ENCODE peak calls at places on chromosome 1, in six cellular contexts. M, W, J, X, N and F are unnamed samples.

GRCh38 chr1:204979891-204980649 is 62.9 kb upstream of the CNTN2 start:
- DNase-seq in M (no peak), W (no peak), J (no peak), X (no peak), N (no peak), F (no peak)

GRCh38 chr1:159121526-159121925 is 45.0 kb upstream of the AIM2 start:
- DNase-seq in M (no peak), W (no peak), J (no peak), X (no peak), N (no peak), F (no peak)

GRCh38 chr1:12604114-12604874 is 13.7 kb downstream of the DHRS3 start:
- DNase-seq in M (peak), W (no peak), J (peak), X (peak), N (peak), F (peak)

GRCh38 chr1:203797948-203798347 is 2.5 kb downstream of the ZBED6 start:
- DNase-seq in M (no peak), W (no peak), J (no peak), X (no peak), N (no peak), F (no peak)

GRCh38 chr1:3717715-3718601 is 34.3 kb upstream of the CCDC27 start:
- DNase-seq in M (no peak), W (no peak), J (no peak), X (no peak), N (peak), F (no peak)

GRCh38 chr1:179146476-179146875 is 64.6 kb downstream of the TOR3A start:
- DNase-seq in M (no peak), W (no peak), J (no peak), X (no peak), N (no peak), F (no peak)

GRCh38 chr1:30085814-30086770 is 637.3 kb downstream of the MATN1 start:
- DNase-seq in M (no peak), W (peak), J (no peak), X (peak), N (peak), F (no peak)

GRCh38 chr1:28560886-28561285 is 8.0 kb downstream of the TRNAU1AP start:
- DNase-seq in M (no peak), W (no peak), J (no peak), X (no peak), N (no peak), F (no peak)

GRCh38 chr1:163300569-163300968 is 21.2 kb upstream of the NUF2 start:
- DNase-seq in M (no peak), W (no peak), J (no peak), X (no peak), N (no peak), F (no peak)

GRCh38 chr1:68051475-68051874 is 1.0 kb upstream of the DIRAS3 start:
- DNase-seq in M (no peak), W (no peak), J (peak), X (peak), N (no peak), F (no peak)

GRCh38 chr1:223844521-223844961 is 1.2 kb downstream of the TP53BP2 start:
- DNase-seq in M (peak), W (no peak), J (no peak), X (no peak), N (peak), F (no peak)

GRCh38 chr1:236421850-236422516 is 27.9 kb downstream of the EDARADD start:
- DNase-seq in M (no peak), W (no peak), J (no peak), X (no peak), N (no peak), F (no peak)

GRCh38 chr1:17672226-17672625 is 82.9 kb upstream of the ACTL8 start:
- DNase-seq in M (no peak), W (no peak), J (no peak), X (no peak), N (no peak), F (no peak)

GRCh38 chr1:31112223-31112622 is 46.7 kb upstream of the PUM1 start:
- DNase-seq in M (no peak), W (no peak), J (no peak), X (no peak), N (no peak), F (no peak)

GRCh38 chr1:175154595-175155472 is 37.7 kb downstream of the KIAA0040 start:
- DNase-seq in M (peak), W (peak), J (no peak), X (peak), N (peak), F (peak)

GRCh38 chr1:228647523-228648444 is 87.5 kb upstream of the RHOU start:
- DNase-seq in M (peak), W (peak), J (peak), X (peak), N (peak), F (peak)

GRCh38 chr1:173400387-173400995 is 76.6 kb upstream of the PRDX6 start:
- DNase-seq in M (no peak), W (no peak), J (no peak), X (no peak), N (no peak), F (no peak)

GRCh38 chr1:232578681-232579195 is 51.2 kb downstream of the SIPA1L2 start:
- DNase-seq in M (no peak), W (no peak), J (no peak), X (no peak), N (no peak), F (peak)

GRCh38 chr1:230251644-230252191 is 174.4 kb downstream of the PGBD5 start:
- DNase-seq in M (no peak), W (no peak), J (no peak), X (no peak), N (no peak), F (no peak)

GRCh38 chr1:16189003-16189402 is 23.4 kb downstream of the ARHGEF19 start:
- DNase-seq in M (no peak), W (no peak), J (no peak), X (no peak), N (no peak), F (peak)

GRCh38 chr1:233790662-233791371 is 113.7 kb upstream of the SLC35F3 start:
- DNase-seq in M (peak), W (no peak), J (peak), X (peak), N (peak), F (peak)

GRCh38 chr1:44103270-44104131 is 15.1 kb upstream of the KLF17 start:
- DNase-seq in M (no peak), W (no peak), J (no peak), X (peak), N (no peak), F (no peak)

GRCh38 chr1:231950732-231951131 is 324.1 kb downstream of the DISC1 start:
- DNase-seq in M (no peak), W (no peak), J (no peak), X (no peak), N (no peak), F (no peak)

GRCh38 chr1:200893411-200893901 is 1.2 kb upstream of the INAVA start:
- DNase-seq in M (no peak), W (no peak), J (no peak), X (no peak), N (no peak), F (peak)